ENCODE peak calls at places on chromosomes 5 and 9, in eight cellular contexts. B is coronary artery, L is prostate gland, U is HCT116, E is GM20000, Q is A549, M is choroid plexus epithelial cell, F is AG09309. G is an unnamed sample.

GRCh38 chr5:178296066-178296465 is 63.5 kb upstream of the PHYKPL start:
- DNase-seq in Q (no peak), L (no peak), U (no peak), B (peak; percentile 50), E (no peak), M (no peak), F (no peak), G (no peak)

GRCh38 chr9:127214421-127215265 is 49.9 kb upstream of the GARNL3 start:
- DNase-seq in F (peak; percentile 27), Q (peak; percentile 58), M (peak; percentile 69), U (peak; percentile 48), L (peak; percentile 71), B (no peak), E (peak; percentile 77), G (no peak)

GRCh38 chr5:151684690-151685361 is 1.9 kb downstream of the SPARC start:
- DNase-seq in Q (peak; percentile 74), U (no peak), E (no peak), M (peak; percentile 98), L (no peak), B (peak; percentile 87), F (peak; percentile 96), G (peak; percentile 32)

GRCh38 chr9:106930477-106930876 is 67.5 kb downstream of the ZNF462 start:
- DNase-seq in B (no peak), E (no peak), U (no peak), L (no peak), F (no peak), Q (no peak), M (no peak), G (no peak)

GRCh38 chr5:170985486-170985885 is 123.7 kb downstream of the RANBP17 start:
- DNase-seq in L (no peak), E (no peak), Q (no peak), M (peak; percentile 13), F (no peak), U (no peak), B (no peak), G (no peak)

GRCh38 chr5:175652741-175653663 is 4.9 kb upstream of the HRH2 start:
- DNase-seq in Q (no peak), B (no peak), L (no peak), U (no peak), E (no peak), F (peak; percentile 34), M (peak; percentile 5), G (no peak)

GRCh38 chr5:149739371-149739770 is 9.3 kb downstream of the PPARGC1B start:
- DNase-seq in M (no peak), Q (no peak), E (no peak), B (no peak), L (no peak), F (no peak), U (no peak), G (no peak)

GRCh38 chr5:84032404-84032803 is 311.7 kb upstream of the HAPLN1 start:
- DNase-seq in L (no peak), M (peak; percentile 56), B (no peak), U (no peak), E (no peak), F (no peak), Q (no peak), G (no peak)

GRCh38 chr5:68898961-68899471 is 194.8 kb upstream of the SLC30A5 start:
- DNase-seq in M (peak; percentile 51), L (no peak), U (peak; percentile 29), Q (no peak), B (no peak), E (no peak), F (peak; percentile 43), G (no peak)

GRCh38 chr5:171595801-171596231 is 176.4 kb downstream of the FGF18 start:
- DNase-seq in F (no peak), M (peak; percentile 67), B (peak; percentile 73), L (no peak), E (no peak), U (no peak), Q (peak; percentile 60), G (no peak)

GRCh38 chr5:127019928-127020327 is 10.4 kb downstream of the MARCHF3 start:
- DNase-seq in B (no peak), U (no peak), E (no peak), F (no peak), Q (no peak), L (no peak), M (no peak), G (no peak)

GRCh38 chr9:70438341-70438924 is 24.0 kb upstream of the KLF9 start:
- DNase-seq in Q (peak; percentile 77), U (peak; percentile 68), E (no peak), L (peak; percentile 62), F (no peak), M (peak; percentile 96), B (peak; percentile 80), G (no peak)

GRCh38 chr9:114591206-114591853 is 3.8 kb downstream of the ATP6V1G1 start:
- DNase-seq in F (no peak), B (no peak), U (no peak), L (no peak), Q (no peak), M (peak; percentile 61), E (no peak), G (no peak)

GRCh38 chr5:153784277-153784676 is 254.4 kb downstream of the FAM114A2 start:
- DNase-seq in M (no peak), B (no peak), F (no peak), E (no peak), U (no peak), L (no peak), Q (no peak), G (no peak)

GRCh38 chr5:108579236-108579635 is 168.5 kb upstream of the FER start:
- DNase-seq in Q (no peak), L (no peak), U (no peak), B (no peak), M (no peak), E (no peak), F (no peak), G (no peak)

GRCh38 chr5:44871401-44871800 is 62.7 kb downstream of the MRPS30 start:
- DNase-seq in B (no peak), E (no peak), U (no peak), F (no peak), M (no peak), Q (no peak), L (no peak), G (no peak)

GRCh38 chr5:156394642-156395393 is 67.9 kb downstream of the SGCD start:
- DNase-seq in U (no peak), L (no peak), E (no peak), Q (no peak), M (peak; percentile 15), B (no peak), F (no peak), G (no peak)

GRCh38 chr9:118529210-118529609 is 825.0 kb downstream of the TLR4 start:
- DNase-seq in Q (no peak), E (peak; percentile 6), M (peak; percentile 71), U (no peak), F (no peak), B (no peak), L (no peak), G (no peak)

GRCh38 chr9:19252885-19253219 is 22.4 kb downstream of the DENND4C start:
- DNase-seq in B (no peak), Q (no peak), E (no peak), F (no peak), U (no peak), L (no peak), M (no peak), G (no peak)
- TF ChIP-seq CTCF in B (no peak), Q (no peak), E (no peak), F (no peak), U (no peak), L (no peak), M (no peak), G (no peak)

GRCh38 chr5:138616508-138616907 is 41.3 kb upstream of the HSPA9 start:
- DNase-seq in L (peak; percentile 38), B (no peak), F (no peak), Q (no peak), E (no peak), M (no peak), U (no peak), G (no peak)

GRCh38 chr5:138610468-138611294 is 35.5 kb upstream of the HSPA9 start:
- DNase-seq in Q (peak; percentile 20), M (peak; percentile 58), U (no peak), F (no peak), E (no peak), B (no peak), L (no peak), G (no peak)

GRCh38 chr5:138615461-138615860 is 40.3 kb upstream of the HSPA9 start:
- DNase-seq in F (no peak), U (no peak), E (no peak), Q (no peak), B (no peak), L (no peak), M (no peak), G (no peak)

GRCh38 chr5:138606378-138606777 is 31.2 kb upstream of the HSPA9 start:
- DNase-seq in Q (no peak), E (no peak), U (no peak), B (no peak), L (no peak), M (no peak), F (no peak), G (no peak)

DNA sequence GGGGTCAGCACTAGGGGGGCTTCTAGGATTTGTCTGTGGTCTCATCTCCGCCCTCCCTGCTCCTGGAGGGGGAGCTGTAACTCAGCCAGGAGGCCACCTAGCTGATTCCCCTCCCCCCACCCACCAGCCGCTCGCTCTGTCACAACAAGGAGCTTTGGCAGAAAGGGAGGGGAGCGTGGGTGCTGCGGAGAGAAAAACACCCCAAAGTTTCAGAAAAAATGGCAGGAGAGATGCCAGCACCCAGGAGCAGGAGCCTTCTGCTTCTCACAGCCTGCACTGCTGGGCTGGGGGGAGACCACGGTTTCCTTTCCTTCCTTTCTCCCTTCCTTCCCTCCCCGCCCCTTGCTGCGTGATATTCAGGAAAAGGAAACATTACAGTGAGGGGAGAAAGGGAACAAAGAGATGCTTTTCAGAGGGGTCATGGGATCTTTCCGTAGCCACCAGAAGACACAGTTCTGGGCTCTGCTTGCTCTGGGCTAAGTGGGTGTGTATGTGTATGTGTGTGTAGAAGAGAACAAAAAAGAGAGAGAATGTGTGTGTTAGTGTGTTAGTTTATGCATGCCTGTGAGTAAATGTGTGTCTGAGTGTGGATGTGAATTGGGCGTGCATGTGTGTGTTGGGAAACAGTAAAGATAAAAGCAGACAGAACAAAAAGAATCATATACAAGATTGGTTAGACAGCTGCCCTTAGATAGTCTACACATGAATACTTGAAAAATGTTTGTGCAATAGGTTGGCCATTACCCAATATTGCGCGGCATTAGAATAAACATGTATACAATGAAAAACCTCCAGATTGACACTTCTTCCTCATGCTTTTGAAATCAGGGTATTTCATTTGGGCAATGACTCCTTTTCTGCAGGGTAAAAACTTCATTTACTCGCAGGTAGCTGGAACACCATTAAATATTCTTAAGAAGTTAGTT is 36.4 kb upstream of the HSPA9 start:
- DNase-seq in L (no peak), E (no peak), F (no peak), M (peak; percentile 53), U (no peak), B (no peak), Q (no peak), G (no peak)
- TF ChIP-seq CTCF in L (no peak), E (no peak), F (no peak), M (peak; percentile 39), U (no peak), B (no peak), Q (no peak), G (no peak)

GRCh38 chr9:131559416-131560000 is 14.2 kb downstream of the PRRT1B start:
- DNase-seq in M (no peak), L (no peak), Q (no peak), U (no peak), F (no peak), B (no peak), E (no peak), G (no peak)
- TF ChIP-seq CTCF in M (no peak), L (no peak), Q (no peak), U (peak; percentile 33), F (no peak), B (no peak), E (no peak), G (no peak)

GRCh38 chr5:80408475-80408875 is 611 bp downstream of the ZFYVE16 start:
- DNase-seq in E (no peak), F (no peak), Q (peak; percentile 70), B (no peak), U (no peak), M (peak; percentile 45), L (no peak), G (no peak)
- TF ChIP-seq CTCF in E (peak; percentile 19), F (no peak), Q (no peak), B (no peak), U (no peak), M (no peak), L (no peak), G (no peak)